ENCODE peak calls at places on chromosomes 11 and 22, in seven cellular contexts. X is tibial artery, T is endothelial cell, D is HCT116, O is brain microvascular endothelial cell, M is progenitor cell of endocrine pancreas, Y is GM13977. P is an unnamed sample.

GRCh38 chr11:11243790-11244469 is 109.1 kb downstream of the CSNK2A3 start:
- DNase-seq in X (no peak), T (peak), D (no peak), O (peak), M (no peak), Y (peak), P (peak)

GRCh38 chr11:34214961-34215805 is 109.8 kb downstream of the NAT10 start:
- DNase-seq in X (no peak), T (no peak), D (peak), O (peak), M (no peak), Y (no peak), P (no peak)

GRCh38 chr22:17243524-17243923 is 24.3 kb upstream of the ADA2 start:
- DNase-seq in X (no peak), T (no peak), D (no peak), O (no peak), M (no peak), Y (peak), P (no peak)

GRCh38 chr22:47748887-47749286 is 986.4 kb downstream of the TBC1D22A start:
- DNase-seq in X (no peak), T (no peak), D (no peak), O (no peak), M (no peak), Y (no peak), P (no peak)

GRCh38 chr11:88315981-88316441 is 21.5 kb downstream of the CTSC start:
- DNase-seq in X (no peak), T (no peak), D (no peak), O (no peak), M (no peak), Y (no peak), P (no peak)

GRCh38 chr11:64242920-64243854 is 2.3 kb downstream of the FKBP2 start:
- DNase-seq in X (no peak), T (no peak), D (no peak), O (no peak), M (no peak), Y (no peak), P (no peak)

GRCh38 chr11:10401696-10402392 is 53.2 kb upstream of the AMPD3 start:
- DNase-seq in X (no peak), T (no peak), D (no peak), O (no peak), M (no peak), Y (no peak), P (no peak)

GRCh38 chr11:1772270-1773130 is 8.8 kb upstream of the CTSD start:
- DNase-seq in X (peak), T (no peak), D (peak), O (peak), M (no peak), Y (peak), P (no peak)

GRCh38 chr22:41512421-41513194 is 31.7 kb downstream of the POLR3H start:
- DNase-seq in X (peak), T (no peak), D (peak), O (peak), M (no peak), Y (no peak), P (no peak)

GRCh38 chr11:77073328-77074001 is 6.7 kb downstream of the CAPN5 start:
- DNase-seq in X (peak), T (no peak), D (peak), O (peak), M (no peak), Y (no peak), P (no peak)

GRCh38 chr11:6611092-6612007 is 666 bp downstream of the TAF10 start:
- DNase-seq in X (peak), T (no peak), D (no peak), O (no peak), M (no peak), Y (peak), P (no peak)

GRCh38 chr11:120337133-120337895 is 1.1 kb downstream of the ARHGEF12 start:
- DNase-seq in X (peak), T (peak), D (no peak), O (no peak), M (peak), Y (peak), P (no peak)

GRCh38 chr11:5600374-5600851 is 4.0 kb downstream of the TRIM6 start:
- DNase-seq in X (peak), T (peak), D (peak), O (peak), M (peak), Y (peak), P (peak)

GRCh38 chr11:20134991-20135736 is 25.1 kb downstream of the DBX1 start:
- DNase-seq in X (no peak), T (no peak), D (no peak), O (no peak), M (no peak), Y (no peak), P (no peak)

GRCh38 chr11:122004446-122004845 is 111.6 kb downstream of the BLID start:
- DNase-seq in X (no peak), T (no peak), D (no peak), O (no peak), M (no peak), Y (no peak), P (no peak)

GRCh38 chr11:102603091-102603490 is 22.0 kb downstream of the MMP20 start:
- DNase-seq in X (no peak), T (no peak), D (peak), O (peak), M (no peak), Y (no peak), P (peak)

GRCh38 chr11:75765116-75765515 is 3.5 kb upstream of the DGAT2 start:
- DNase-seq in X (no peak), T (no peak), D (no peak), O (no peak), M (no peak), Y (no peak), P (no peak)

GRCh38 chr11:86041975-86042378 is 26.9 kb downstream of the PICALM start:
- DNase-seq in X (no peak), T (peak), D (peak), O (peak), M (peak), Y (peak), P (peak)

GRCh38 chr11:59152312-59152967 is 9.8 kb downstream of the FAM111A start:
- DNase-seq in X (no peak), T (no peak), D (no peak), O (no peak), M (no peak), Y (peak), P (no peak)

GRCh38 chr22:38086942-38087341 is 3.0 kb upstream of the SLC16A8 start:
- DNase-seq in X (no peak), T (no peak), D (no peak), O (no peak), M (no peak), Y (no peak), P (no peak)

GRCh38 chr22:47232753-47233152 is 470.3 kb downstream of the TBC1D22A start:
- DNase-seq in X (no peak), T (no peak), D (no peak), O (no peak), M (no peak), Y (no peak), P (no peak)

GRCh38 chr11:31262761-31263160 is 106.8 kb downstream of the DCDC1 start:
- DNase-seq in X (no peak), T (no peak), D (no peak), O (no peak), M (no peak), Y (no peak), P (no peak)

GRCh38 chr11:21625982-21626381 is 566.9 kb upstream of the ANO5 start:
- DNase-seq in X (peak), T (no peak), D (no peak), O (no peak), M (no peak), Y (no peak), P (no peak)

GRCh38 chr11:102120006-102120405 is 9.8 kb downstream of the YAP1 start:
- DNase-seq in X (no peak), T (no peak), D (no peak), O (no peak), M (no peak), Y (no peak), P (no peak)

GRCh38 chr22:32217465-32217864 is 12.6 kb upstream of the RFPL2 start:
- DNase-seq in X (no peak), T (no peak), D (no peak), O (no peak), M (no peak), Y (no peak), P (no peak)

GRCh38 chr11:119055901-119056300 is 1.1 kb downstream of the HYOU1 start:
- DNase-seq in X (no peak), T (no peak), D (peak), O (no peak), M (no peak), Y (no peak), P (no peak)

GRCh38 chr11:63567044-63567840 is 4.1 kb upstream of the PLAAT2 start:
- DNase-seq in X (no peak), T (no peak), D (peak), O (peak), M (no peak), Y (peak), P (no peak)

GRCh38 chr11:17554487-17554886 is 7.4 kb downstream of the OTOG start:
- DNase-seq in X (peak), T (no peak), D (no peak), O (no peak), M (no peak), Y (no peak), P (no peak)

GRCh38 chr22:29994027-29994715 is 86.1 kb upstream of the HORMAD2 start:
- DNase-seq in X (no peak), T (no peak), D (no peak), O (peak), M (no peak), Y (no peak), P (no peak)

GRCh38 chr11:121312483-121312882 is 19.9 kb downstream of the SC5D start:
- DNase-seq in X (no peak), T (no peak), D (no peak), O (no peak), M (no peak), Y (no peak), P (no peak)

GRCh38 chr22:44259366-44260215 is 53.2 kb downstream of the SHISAL1 start:
- DNase-seq in X (peak), T (no peak), D (no peak), O (no peak), M (no peak), Y (no peak), P (no peak)
- TF ChIP-seq CTCF in X (no peak), T (no peak), D (no peak), O (no peak), M (no peak), Y (no peak), P (no peak)

GRCh38 chr22:49270595-49271368 is 556.9 kb downstream of the BRD1 start:
- DNase-seq in X (peak), T (no peak), D (no peak), O (no peak), M (no peak), Y (no peak), P (no peak)
- TF ChIP-seq CTCF in X (no peak), T (no peak), D (no peak), O (no peak), M (no peak), Y (no peak), P (no peak)

DNA sequence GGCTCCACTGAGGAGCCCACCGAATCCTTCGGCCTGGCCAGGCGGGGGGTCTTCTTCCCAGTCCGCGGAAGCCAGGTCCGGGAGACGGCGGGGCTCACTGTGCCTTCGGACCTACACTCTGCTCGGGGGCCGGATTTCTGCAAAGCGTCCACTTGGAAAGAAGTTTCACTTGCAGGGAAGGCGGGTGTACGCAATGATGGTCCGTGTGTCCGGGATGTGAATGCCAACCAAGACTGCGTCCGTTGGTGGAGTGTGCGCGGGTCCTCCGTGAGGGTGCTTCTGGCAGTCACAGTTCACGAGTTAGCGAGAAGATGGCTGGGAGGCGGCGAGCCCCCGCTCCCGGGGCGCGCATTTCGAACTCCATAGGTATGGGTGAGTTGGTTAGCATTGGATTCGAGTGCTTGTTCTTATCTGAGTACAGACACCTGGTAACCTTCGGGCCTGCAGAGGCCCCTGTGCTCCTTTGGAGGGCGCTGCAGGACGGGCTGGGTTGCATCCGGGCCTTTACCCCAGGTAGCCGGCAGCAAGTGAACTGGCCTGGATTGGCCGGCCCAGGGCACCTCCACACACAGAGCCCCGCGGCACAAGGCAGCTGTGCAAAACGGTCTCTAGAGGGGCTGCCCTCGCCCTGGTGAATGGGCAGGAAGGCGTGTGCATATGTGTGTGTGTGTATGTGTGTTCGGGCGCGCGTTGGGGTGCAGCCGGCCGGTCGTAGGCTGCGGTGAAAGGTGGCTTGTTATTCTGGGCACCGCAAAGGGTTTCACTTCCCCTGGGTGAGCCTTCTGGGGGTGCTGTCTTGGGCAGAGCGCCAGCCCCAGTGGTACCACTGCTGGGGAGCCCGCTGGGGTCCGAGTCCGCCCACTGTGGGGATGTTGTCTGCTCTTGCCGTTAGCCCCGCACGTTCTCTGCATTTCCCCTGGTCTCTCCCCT is 13.3 kb upstream of the CYP2R1 start:
- DNase-seq in X (peak), T (peak), D (no peak), O (no peak), M (no peak), Y (peak), P (no peak)
- TF ChIP-seq CTCF in X (no peak), T (peak), D (no peak), O (peak), M (no peak), Y (peak), P (peak)

DNA sequence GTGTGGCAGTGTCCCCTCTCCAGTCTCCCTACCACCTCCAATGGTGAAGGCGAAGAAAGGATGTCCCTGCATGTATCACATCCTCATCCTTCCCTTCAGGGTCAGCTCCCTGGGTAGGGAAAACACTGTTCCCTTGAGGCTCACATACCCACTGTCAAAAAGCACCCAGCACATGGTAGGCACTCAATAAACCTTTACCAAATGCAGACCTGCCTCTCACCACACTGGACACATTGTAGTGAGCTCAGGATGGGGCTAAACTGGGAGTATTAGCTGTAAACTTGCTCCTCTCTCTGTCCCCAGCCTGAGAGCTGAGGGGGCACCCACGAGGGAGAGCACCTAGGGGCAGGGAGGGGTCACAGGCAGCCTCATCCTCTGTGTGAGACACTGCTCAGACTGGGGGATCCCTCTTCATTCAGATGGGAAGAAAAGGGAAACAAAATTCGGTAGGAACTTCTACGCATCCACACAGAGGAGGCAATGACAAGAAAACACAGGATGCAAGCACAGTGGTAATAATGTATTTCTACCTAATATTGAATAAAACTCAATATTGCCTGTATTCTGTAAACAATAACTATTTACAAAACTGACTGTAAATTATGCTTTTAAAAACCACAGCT is 101.6 kb upstream of the TOP3B start:
- DNase-seq in X (no peak), T (no peak), D (no peak), O (no peak), M (no peak), Y (no peak), P (no peak)
- TF ChIP-seq CTCF in X (no peak), T (no peak), D (no peak), O (no peak), M (no peak), Y (no peak), P (no peak)

GRCh38 chr11:8690374-8691342 is 8.1 kb downstream of the RPL27A start:
- DNase-seq in X (no peak), T (no peak), D (no peak), O (no peak), M (no peak), Y (no peak), P (no peak)

GRCh38 chr11:8689726-8690255 is 7.2 kb downstream of the RPL27A start:
- DNase-seq in X (no peak), T (no peak), D (no peak), O (no peak), M (no peak), Y (no peak), P (no peak)

GRCh38 chr11:8686325-8686724 is 3.7 kb downstream of the RPL27A start:
- DNase-seq in X (no peak), T (no peak), D (no peak), O (no peak), M (no peak), Y (no peak), P (no peak)

GRCh38 chr11:8685820-8686219 is 3.2 kb downstream of the RPL27A start:
- DNase-seq in X (no peak), T (no peak), D (no peak), O (no peak), M (no peak), Y (no peak), P (no peak)

DNA sequence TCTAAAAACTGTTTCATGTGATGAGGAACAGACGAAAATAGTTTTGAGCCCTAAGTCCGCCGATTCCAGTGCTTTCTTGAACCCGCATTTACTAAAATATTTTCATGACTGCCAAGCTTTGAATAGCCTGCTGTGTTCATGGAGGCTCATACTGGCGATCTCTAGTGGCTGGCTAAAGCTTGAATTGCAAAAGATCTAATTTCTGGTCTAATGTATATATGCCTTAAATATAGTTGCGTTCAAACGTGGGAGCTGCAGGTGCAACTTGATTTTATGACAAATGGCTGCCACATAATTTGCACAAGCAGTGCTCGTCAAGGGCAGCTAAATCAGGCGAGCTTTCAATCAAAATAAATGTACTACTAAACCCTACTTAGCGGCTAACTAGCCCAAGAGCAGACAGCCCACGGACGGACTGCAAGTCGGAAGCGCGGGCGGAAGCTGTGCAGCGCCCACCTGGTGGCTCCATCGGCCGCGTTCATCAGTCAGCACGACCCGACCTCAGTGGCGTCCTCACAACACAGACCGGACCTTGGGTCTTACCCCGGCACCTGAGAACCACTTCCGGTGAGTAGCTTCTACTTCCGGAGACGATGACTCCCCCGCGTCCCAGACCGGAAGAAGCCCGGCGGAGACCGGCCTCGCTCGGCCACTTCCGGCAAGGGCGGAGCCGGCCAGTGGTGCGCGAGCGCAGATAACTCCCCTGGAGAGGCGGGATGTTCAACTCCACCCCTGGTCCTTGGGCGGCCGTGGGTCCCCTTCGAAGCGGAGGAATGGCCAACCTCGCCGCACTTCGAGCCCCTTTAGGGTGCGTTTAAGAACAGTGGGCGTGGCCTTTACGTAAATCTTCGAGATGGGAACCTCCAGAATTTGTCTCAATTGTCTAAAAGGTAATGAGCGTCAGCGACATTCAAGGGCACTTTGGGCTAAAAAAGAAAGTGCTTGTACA is 6.1 kb downstream of the RPL27A start:
- DNase-seq in X (peak), T (peak), D (peak), O (peak), M (peak), Y (peak), P (peak)
- TF ChIP-seq CTCF in X (peak), T (no peak), D (peak), O (peak), M (peak), Y (peak), P (no peak)

DNA sequence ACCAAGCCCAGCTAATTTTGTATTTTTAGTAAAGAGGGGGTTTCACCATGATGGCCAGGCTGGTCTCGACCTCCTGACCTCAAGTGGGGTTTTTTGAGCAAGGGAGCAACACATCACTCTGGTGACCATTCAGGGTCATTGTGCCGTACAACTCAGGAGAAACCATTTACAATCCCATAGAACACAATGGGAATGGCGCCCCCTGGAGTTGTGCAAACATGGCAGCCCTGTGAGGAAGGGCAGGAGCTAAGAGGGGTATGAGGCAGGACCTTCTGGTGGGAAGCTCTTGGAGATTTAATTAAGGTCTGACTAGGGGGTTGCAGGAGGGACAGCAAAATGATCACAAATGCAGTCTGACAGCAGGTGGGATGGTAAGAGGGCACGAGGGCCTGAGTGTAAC is 9.2 kb upstream of the CSF2RB start:
- DNase-seq in X (no peak), T (no peak), D (no peak), O (no peak), M (no peak), Y (no peak), P (no peak)
- TF ChIP-seq CTCF in X (no peak), T (no peak), D (peak), O (peak), M (peak), Y (peak), P (peak)

DNA sequence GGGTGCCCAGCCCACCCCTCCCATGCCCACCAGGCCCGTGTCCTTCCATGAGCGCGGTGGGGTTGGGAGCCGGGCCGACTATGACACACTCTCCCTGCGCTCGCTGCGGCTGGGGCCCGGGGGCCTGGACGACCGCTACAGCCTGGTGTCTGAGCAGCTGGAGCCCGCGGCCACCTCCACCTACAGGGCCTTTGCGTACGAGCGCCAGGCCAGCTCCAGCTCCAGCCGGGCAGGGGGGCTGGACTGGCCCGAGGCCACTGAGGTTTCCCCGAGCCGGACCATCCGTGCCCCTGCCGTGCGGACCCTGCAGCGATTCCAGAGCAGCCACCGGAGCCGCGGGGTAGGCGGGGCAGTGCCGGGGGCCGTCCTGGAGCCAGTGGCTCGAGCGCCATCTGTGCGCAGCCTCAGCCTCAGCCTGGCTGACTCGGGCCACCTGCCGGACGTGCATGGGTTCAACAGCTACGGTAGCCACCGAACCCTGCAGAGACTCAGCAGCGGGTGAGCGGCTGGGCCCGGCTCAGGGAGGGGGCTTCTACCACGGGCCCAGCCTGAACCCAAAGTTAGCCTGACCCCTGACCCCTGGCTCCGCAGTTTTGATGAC is 3.0 kb downstream of the PKP3 start:
- DNase-seq in X (no peak), T (no peak), D (no peak), O (peak), M (no peak), Y (peak), P (no peak)
- TF ChIP-seq CTCF in X (peak), T (no peak), D (no peak), O (peak), M (no peak), Y (peak), P (no peak)

P was measured in neural crest cell.